ENCODE peak calls at places on chromosomes 2 and 18, in seven cellular contexts. A, C, Y, B, G, X and F are unnamed samples.

GRCh38 chr2:30261695-30262211 is 30.4 kb downstream of the LBH start:
- DNase-seq in A (no peak), C (no peak), Y (no peak), B (no peak), G (no peak), X (no peak), F (no peak)

GRCh38 chr2:192059226-192059625 is 135.5 kb downstream of the TMEFF2 start:
- DNase-seq in A (no peak), C (no peak), Y (no peak), B (no peak), G (no peak), X (no peak), F (no peak)

GRCh38 chr18:49597556-49597955 is 35.7 kb downstream of the LIPG start:
- DNase-seq in A (no peak), C (no peak), Y (no peak), B (no peak), G (no peak), X (no peak), F (no peak)

GRCh38 chr18:79361766-79362522 is 33.8 kb upstream of the NFATC1 start:
- DNase-seq in A (no peak), C (no peak), Y (no peak), B (no peak), G (no peak), X (no peak), F (no peak)

GRCh38 chr2:8315766-8316165 is 366.1 kb upstream of the ID2 start:
- DNase-seq in A (no peak), C (no peak), Y (no peak), B (no peak), G (no peak), X (peak; percentile 54), F (no peak)

GRCh38 chr2:219274392-219274921 is 4.7 kb upstream of the DNAJB2 start:
- DNase-seq in A (no peak), C (peak; percentile 85), Y (no peak), B (peak; percentile 64), G (no peak), X (no peak), F (no peak)

GRCh38 chr2:7868836-7869235 is 813.0 kb upstream of the ID2 start:
- DNase-seq in A (no peak), C (no peak), Y (no peak), B (no peak), G (no peak), X (no peak), F (no peak)

GRCh38 chr18:46028536-46028891 is 43.5 kb downstream of the PSTPIP2 start:
- DNase-seq in A (no peak), C (no peak), Y (no peak), B (no peak), G (no peak), X (no peak), F (no peak)

GRCh38 chr2:215489288-215489848 is 53.5 kb upstream of the FN1 start:
- DNase-seq in A (no peak), C (no peak), Y (no peak), B (no peak), G (no peak), X (no peak), F (no peak)

GRCh38 chr2:150389487-150389886 is 98.0 kb downstream of the RND3 start:
- DNase-seq in A (no peak), C (no peak), Y (no peak), B (no peak), G (no peak), X (no peak), F (no peak)

GRCh38 chr2:171042253-171042969 is 113.4 kb downstream of the GORASP2 start:
- DNase-seq in A (no peak), C (no peak), Y (peak; percentile 2), B (no peak), G (no peak), X (no peak), F (no peak)